ENCODE peak calls at places on chromosomes 6 and 20, in nine cellular contexts. J is upper lobe of right lung; Z is CD8-positive, alpha-beta T cell; P is HCT116; M is heart left ventricle; W is GM23338; E is brain microvascular endothelial cell; Q is GM12864; Y is fibroblast of the aortic adventitia. D is an unnamed sample.

GRCh38 chr6:83431545-83432165 is 804 bp upstream of the ME1 start:
- DNase-seq in Q (no peak), W (peak; percentile 44), M (no peak), Z (no peak), E (no peak), Y (no peak), J (no peak), P (peak; percentile 44), D (no peak)

GRCh38 chr20:15236812-15237211 is 899.4 kb upstream of the FLRT3 start:
- DNase-seq in W (peak; percentile 76), Q (peak; percentile 12), Y (peak; percentile 23), M (no peak), E (peak; percentile 67), P (peak; percentile 45), J (no peak), Z (no peak), D (peak; percentile 67)

GRCh38 chr6:2412731-2413130 is 167.3 kb upstream of the GMDS start:
- DNase-seq in Y (peak; percentile 66), Z (no peak), E (peak; percentile 87), J (no peak), P (no peak), Q (no peak), W (no peak), M (no peak), D (peak; percentile 76)

GRCh38 chr6:154513601-154514320 is 3.3 kb upstream of the CNKSR3 start:
- DNase-seq in J (no peak), W (no peak), M (no peak), E (no peak), P (no peak), Y (no peak), Z (no peak), Q (no peak), D (no peak)

GRCh38 chr20:7980332-7981046 is 39.1 kb downstream of the TMX4 start:
- DNase-seq in J (no peak), P (peak; percentile 23), Z (no peak), Y (peak; percentile 61), Q (no peak), M (no peak), E (peak; percentile 47), W (peak; percentile 51), D (peak; percentile 82)

GRCh38 chr6:149851461-149851860 is 12.7 kb downstream of the LRP11 start:
- DNase-seq in Z (no peak), E (peak; percentile 43), J (no peak), P (no peak), Q (no peak), Y (no peak), M (no peak), W (no peak), D (peak; percentile 68)

GRCh38 chr6:15592610-15593009 is 70.2 kb downstream of the DTNBP1 start:
- DNase-seq in J (no peak), M (no peak), Q (no peak), E (no peak), W (no peak), Z (no peak), Y (no peak), P (no peak), D (no peak)

GRCh38 chr6:127641905-127642304 is 64.9 kb downstream of the C6orf58 start:
- DNase-seq in Z (no peak), E (peak; percentile 21), Y (peak; percentile 58), W (peak; percentile 81), J (no peak), Q (no peak), P (peak; percentile 24), M (no peak), D (peak; percentile 55)

GRCh38 chr6:57182017-57182432 is 9.9 kb downstream of the BAG2 start:
- DNase-seq in Z (no peak), M (no peak), Y (no peak), J (no peak), E (no peak), P (no peak), W (no peak), Q (no peak), D (no peak)

GRCh38 chr6:74408844-74409243 is 712.8 kb downstream of the CD109 start:
- DNase-seq in M (no peak), Y (peak; percentile 3), E (peak; percentile 1), W (no peak), P (no peak), Q (no peak), J (no peak), Z (no peak), D (peak; percentile 15)

GRCh38 chr6:22099241-22099640 is 197.6 kb downstream of the PRL start:
- DNase-seq in M (no peak), P (no peak), Z (no peak), E (no peak), Y (no peak), J (no peak), Q (no peak), W (no peak), D (no peak)

GRCh38 chr6:39770476-39770875 is 21.7 kb upstream of the DAAM2 start:
- DNase-seq in W (no peak), E (no peak), M (no peak), P (no peak), Q (no peak), J (no peak), Y (no peak), Z (no peak), D (no peak)

GRCh38 chr20:35021831-35022230 is 66.2 kb downstream of the MYH7B start:
- DNase-seq in E (no peak), P (no peak), J (no peak), Q (no peak), Y (no peak), M (no peak), Z (no peak), W (no peak), D (no peak)

GRCh38 chr6:34151321-34152041 is 5.6 kb upstream of the GRM4 start:
- DNase-seq in P (no peak), E (no peak), Q (no peak), J (peak; percentile 35), Z (no peak), M (no peak), Y (no peak), W (peak; percentile 74), D (no peak)

GRCh38 chr6:106056738-106057390 is 29.3 kb upstream of the PRDM1 start:
- DNase-seq in W (no peak), E (no peak), Q (no peak), Z (no peak), Y (no peak), J (no peak), M (no peak), P (no peak), D (no peak)

GRCh38 chr20:41344938-41345728 is 4.5 kb downstream of the LPIN3 start:
- DNase-seq in Y (no peak), Z (no peak), Q (no peak), E (no peak), J (no peak), W (no peak), P (no peak), M (no peak), D (no peak)

GRCh38 chr20:4418141-4418540 is 303.6 kb upstream of the PRND start:
- DNase-seq in Y (no peak), J (no peak), Z (no peak), P (no peak), M (no peak), Q (no peak), E (no peak), W (no peak), D (no peak)

GRCh38 chr6:158143700-158144099 is 24.4 kb downstream of the SERAC1 start:
- DNase-seq in M (no peak), J (no peak), W (peak; percentile 76), Q (no peak), E (no peak), P (no peak), Y (peak; percentile 32), Z (no peak), D (peak; percentile 56)

GRCh38 chr6:4950076-4950475 is 53.8 kb downstream of the RPP40 start:
- DNase-seq in E (no peak), P (no peak), J (no peak), W (no peak), Y (no peak), Z (no peak), M (no peak), Q (no peak), D (no peak)

GRCh38 chr6:47149070-47149469 is 106.9 kb upstream of the ADGRF1 start:
- DNase-seq in Q (no peak), P (no peak), Z (no peak), J (no peak), M (no peak), E (no peak), Y (no peak), W (no peak), D (no peak)

GRCh38 chr6:11381801-11382513 is 149.5 kb upstream of the NEDD9 start:
- DNase-seq in W (no peak), J (peak; percentile 67), P (no peak), Y (no peak), M (no peak), E (no peak), Z (peak; percentile 67), Q (peak; percentile 95), D (no peak)
- H3K4me3 ChIP-seq in W (no peak overlapping the region), J (peak overlapping the region; percentile 45), P (no peak overlapping the region), Y (no peak overlapping the region), M (no peak overlapping the region), E (no peak overlapping the region), Z (peak overlapping the region; percentile 66), Q (peak overlapping the region; percentile 66), D (no peak overlapping the region)

GRCh38 chr6:28206527-28207243 is 18.4 kb upstream of the ZSCAN9 start:
- DNase-seq in E (no peak), P (no peak), W (peak; percentile 53), Q (no peak), J (no peak), M (no peak), Z (no peak), Y (no peak), D (no peak)
- H3K4me3 ChIP-seq in E (peak overlapping the region; percentile 65), P (no peak overlapping the region), W (peak overlapping the region; percentile 67), Q (no peak overlapping the region), J (peak overlapping the region; percentile 24), M (no peak overlapping the region), Z (no peak overlapping the region), Y (no peak overlapping the region), D (no peak overlapping the region)

DNA sequence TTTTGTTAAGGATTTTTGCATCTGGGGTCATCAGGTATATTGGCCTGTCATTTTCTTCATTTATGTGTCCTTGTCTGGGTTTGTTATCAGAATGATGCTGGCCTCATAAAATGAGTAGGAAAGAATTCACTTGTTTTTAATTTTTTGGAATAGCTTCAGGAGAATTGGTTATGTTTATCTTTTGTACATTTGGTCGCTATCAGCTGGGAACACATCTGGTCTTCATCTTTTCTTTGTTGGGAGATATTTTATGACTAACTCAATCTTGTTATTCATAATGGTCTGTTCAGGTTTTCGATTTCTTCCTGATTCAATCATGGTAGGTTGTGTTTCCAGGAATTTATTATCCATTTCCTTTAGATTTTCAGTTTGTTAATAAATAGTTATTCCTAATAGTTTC is 207.5 kb upstream of the ASCC3 start:
- DNase-seq in M (no peak), W (no peak), Y (peak; percentile 55), Q (no peak), Z (no peak), J (no peak), P (no peak), E (no peak), D (no peak)
- H3K4me3 ChIP-seq in M (no peak overlapping the region), W (no peak overlapping the region), Y (no peak overlapping the region), Q (no peak overlapping the region), Z (no peak overlapping the region), J (no peak overlapping the region), P (no peak overlapping the region), E (no peak overlapping the region), D (no peak overlapping the region)

DNA sequence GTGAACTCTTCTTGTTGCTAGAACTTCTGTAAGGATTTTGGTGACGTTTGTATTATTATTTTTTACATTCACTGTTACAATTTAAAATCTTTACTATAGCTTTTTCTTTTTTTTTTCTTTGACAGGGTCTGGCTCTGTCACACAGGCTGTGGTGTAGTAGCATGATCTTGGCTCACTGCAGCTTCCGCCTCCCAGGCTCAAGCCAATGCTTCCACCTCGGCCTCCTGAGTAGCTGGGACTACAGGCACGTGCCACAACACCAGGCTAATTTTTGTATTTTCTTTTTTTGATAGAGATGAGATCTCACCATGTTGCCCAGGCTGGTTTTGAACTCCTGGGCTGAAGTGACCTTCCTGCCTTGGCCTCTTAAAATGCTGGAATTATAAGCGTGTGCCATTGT is 21.2 kb downstream of the HECA start:
- DNase-seq in M (no peak), Q (no peak), Z (no peak), P (no peak), J (no peak), W (no peak), Y (no peak), E (no peak), D (no peak)
- H3K4me3 ChIP-seq in M (no peak overlapping the region), Q (no peak overlapping the region), Z (no peak overlapping the region), P (no peak overlapping the region), J (no peak overlapping the region), W (no peak overlapping the region), Y (no peak overlapping the region), E (no peak overlapping the region), D (no peak overlapping the region)

D was measured in choroid plexus epithelial cell.